ENCODE peak calls at places on chromosomes 12 and 14, in four cellular contexts. I, J, N and D are unnamed samples.

GRCh38 chr12:26172013-26172412 is 23.4 kb upstream of the SSPN start:
- DNase-seq in I (no peak), J (no peak), N (no peak), D (no peak)

GRCh38 chr12:104715562-104716182 is 242.4 kb downstream of the SLC41A2 start:
- DNase-seq in I (no peak), J (no peak), N (no peak), D (no peak)

GRCh38 chr14:92473947-92474535 is 39.5 kb upstream of the RIN3 start:
- DNase-seq in I (no peak), J (no peak), N (peak), D (no peak)

GRCh38 chr12:113204806-113205205 is 16.5 kb upstream of the TPCN1 start:
- DNase-seq in I (no peak), J (no peak), N (no peak), D (no peak)

GRCh38 chr12:26833692-26834168 is 736 bp upstream of the ITPR2 start:
- DNase-seq in I (no peak), J (peak), N (no peak), D (peak)

GRCh38 chr12:33988888-33989287 is 33.4 kb upstream of the ALG10 start:
- DNase-seq in I (no peak), J (no peak), N (no peak), D (no peak)

GRCh38 chr14:55297611-55298323 is 26.5 kb downstream of the FBXO34 start:
- DNase-seq in I (no peak), J (no peak), N (no peak), D (peak)

GRCh38 chr12:88298761-88299242 is 156.7 kb downstream of the TMTC3 start:
- DNase-seq in I (no peak), J (no peak), N (no peak), D (no peak)

GRCh38 chr12:981176-981828 is 9.7 kb upstream of the ERC1 start:
- DNase-seq in I (no peak), J (no peak), N (no peak), D (no peak)

GRCh38 chr12:120972870-120973543 is 5.3 kb upstream of the HNF1A start:
- DNase-seq in I (no peak), J (peak), N (no peak), D (peak)

GRCh38 chr12:44285321-44285720 is 449.4 kb downstream of the TMEM117 start:
- DNase-seq in I (no peak), J (no peak), N (no peak), D (no peak)

GRCh38 chr14:53187921-53188463 is 34.9 kb upstream of the DDHD1 start:
- DNase-seq in I (no peak), J (no peak), N (no peak), D (no peak)

GRCh38 chr14:84646791-84647500 is 883.0 kb upstream of the FLRT2 start:
- DNase-seq in I (no peak), J (no peak), N (no peak), D (no peak)

GRCh38 chr12:62192486-62193250 is 67.5 kb upstream of the USP15 start:
- DNase-seq in I (no peak), J (peak), N (peak), D (peak)

GRCh38 chr12:2443766-2444165 is 351.0 kb upstream of the FKBP4 start:
- DNase-seq in I (no peak), J (no peak), N (no peak), D (no peak)

GRCh38 chr12:45042599-45042998 is 8.3 kb downstream of the DBX2 start:
- DNase-seq in I (no peak), J (no peak), N (no peak), D (no peak)